ENCODE peak calls at places on chromosomes 13 and 19, in eight cellular contexts. D is nephron progenitor cell; H is CD4-positive, alpha-beta T cell; I is pancreas; V is astrocyte; Q is kidney epithelial cell; G is kidney; Z is cardiac fibroblast. O is an unnamed sample.

GRCh38 chr13:101303512-101303911 is 112.8 kb downstream of the NALCN start:
- DNase-seq in D (no peak), H (no peak), I (no peak), V (no peak), Q (no peak), G (no peak), Z (no peak), O (no peak)

GRCh38 chr13:46100191-46100877 is 4.5 kb downstream of the CPB2 start:
- DNase-seq in D (no peak), H (no peak), I (no peak), V (no peak), Q (no peak), G (no peak), Z (peak), O (no peak)

GRCh38 chr13:78487707-78488106 is 115.6 kb downstream of the POU4F1 start:
- DNase-seq in D (no peak), H (no peak), I (no peak), V (no peak), Q (no peak), G (no peak), Z (no peak), O (no peak)

GRCh38 chr13:43087960-43088580 is 64.7 kb downstream of the DNAJC15 start:
- DNase-seq in D (no peak), H (no peak), I (no peak), V (no peak), Q (no peak), G (no peak), Z (peak), O (no peak)

GRCh38 chr13:65445340-65445739 is 1784.8 kb downstream of the PCDH9 start:
- DNase-seq in D (no peak), H (no peak), I (no peak), V (no peak), Q (no peak), G (no peak), Z (no peak), O (no peak)

GRCh38 chr19:3403489-3404323 is 37.3 kb downstream of the NFIC start:
- DNase-seq in D (no peak), H (no peak), I (peak), V (peak), Q (no peak), G (peak), Z (peak), O (no peak)

GRCh38 chr13:113863511-113864302 is at the start of gene GAS6:
- DNase-seq in D (peak), H (no peak), I (peak), V (no peak), Q (no peak), G (peak), Z (peak), O (peak)

GRCh38 chr13:35690546-35690945 is 214.1 kb upstream of the MAB21L1 start:
- DNase-seq in D (no peak), H (no peak), I (no peak), V (peak), Q (no peak), G (no peak), Z (peak), O (no peak)

GRCh38 chr13:36096411-36097184 is 34.6 kb downstream of the DCLK1 start:
- DNase-seq in D (no peak), H (no peak), I (no peak), V (no peak), Q (peak), G (no peak), Z (peak), O (no peak)

GRCh38 chr19:17654993-17655392 is 33.2 kb downstream of the UNC13A start:
- DNase-seq in D (no peak), H (no peak), I (no peak), V (no peak), Q (no peak), G (peak), Z (no peak), O (no peak)

GRCh38 chr13:40974460-40975407 is 44.4 kb downstream of the ELF1 start:
- DNase-seq in D (peak), H (no peak), I (no peak), V (peak), Q (peak), G (no peak), Z (peak), O (peak)

GRCh38 chr19:13207237-13208130 is 57.3 kb downstream of the IER2 start:
- DNase-seq in D (peak), H (peak), I (no peak), V (no peak), Q (no peak), G (peak), Z (no peak), O (no peak)

GRCh38 chr13:35255241-35255640 is 221.2 kb downstream of the MAB21L1 start:
- DNase-seq in D (no peak), H (no peak), I (no peak), V (no peak), Q (no peak), G (peak), Z (no peak), O (no peak)

GRCh38 chr13:111789011-111789410 is 277.9 kb upstream of the SOX1 start:
- DNase-seq in D (no peak), H (no peak), I (no peak), V (no peak), Q (no peak), G (peak), Z (no peak), O (no peak)

GRCh38 chr13:98476106-98476505 is 100.8 kb downstream of the STK24 start:
- DNase-seq in D (no peak), H (peak), I (no peak), V (no peak), Q (no peak), G (peak), Z (no peak), O (no peak)

GRCh38 chr19:16428372-16429036 is 43.3 kb downstream of the EPS15L1 start:
- DNase-seq in D (no peak), H (no peak), I (no peak), V (no peak), Q (no peak), G (no peak), Z (no peak), O (no peak)

GRCh38 chr19:48415869-48416268 is 22.4 kb downstream of the GRIN2D start:
- DNase-seq in D (no peak), H (no peak), I (no peak), V (no peak), Q (no peak), G (peak), Z (no peak), O (no peak)

GRCh38 chr13:99517984-99518383 is 16.7 kb downstream of the TM9SF2 start:
- DNase-seq in D (no peak), H (no peak), I (no peak), V (no peak), Q (no peak), G (no peak), Z (no peak), O (no peak)

GRCh38 chr19:36100476-36100875 is 10.5 kb upstream of the OVOL3 start:
- DNase-seq in D (no peak), H (no peak), I (no peak), V (no peak), Q (no peak), G (no peak), Z (no peak), O (no peak)

GRCh38 chr13:104592127-104592526 is 1525.9 kb upstream of the SLC10A2 start:
- DNase-seq in D (no peak), H (no peak), I (no peak), V (peak), Q (peak), G (no peak), Z (peak), O (no peak)

GRCh38 chr19:34507414-34508067 is 26.0 kb downstream of the WTIP start:
- DNase-seq in D (no peak), H (no peak), I (no peak), V (no peak), Q (no peak), G (no peak), Z (no peak), O (no peak)

GRCh38 chr19:58311345-58311744 is 6.2 kb downstream of the ERVK3-1 start:
- DNase-seq in D (no peak), H (no peak), I (no peak), V (no peak), Q (no peak), G (no peak), Z (no peak), O (no peak)

GRCh38 chr19:33522371-33522662 is 726 bp upstream of the PEPD start:
- DNase-seq in D (no peak), H (no peak), I (no peak), V (no peak), Q (no peak), G (no peak), Z (no peak), O (no peak)

GRCh38 chr19:17293605-17294004 is 9.6 kb downstream of the ABHD8 start:
- DNase-seq in D (no peak), H (no peak), I (no peak), V (no peak), Q (no peak), G (no peak), Z (no peak), O (no peak)

GRCh38 chr13:54890976-54891375 is 1862.4 kb downstream of the OLFM4 start:
- DNase-seq in D (no peak), H (no peak), I (no peak), V (no peak), Q (no peak), G (no peak), Z (no peak), O (no peak)
- TF ChIP-seq CTCF in D (no peak), H (no peak), I (no peak), V (no peak), Q (no peak), G (no peak), Z (no peak), O (no peak)

GRCh38 chr13:28817204-28817603 is 2.9 kb upstream of the MTUS2 start:
- DNase-seq in D (no peak), H (no peak), I (no peak), V (no peak), Q (no peak), G (no peak), Z (no peak), O (peak)
- TF ChIP-seq CTCF in D (no peak), H (no peak), I (no peak), V (no peak), Q (no peak), G (no peak), Z (no peak), O (no peak)

GRCh38 chr19:5289060-5289990 is 51.3 kb downstream of the PTPRS start:
- DNase-seq in D (no peak), H (no peak), I (no peak), V (no peak), Q (no peak), G (no peak), Z (no peak), O (no peak)
- TF ChIP-seq CTCF in D (no peak), H (no peak), I (no peak), V (no peak), Q (no peak), G (no peak), Z (no peak), O (no peak)

GRCh38 chr19:40444181-40445005 is at the start of gene SERTAD3:
- DNase-seq in D (peak), H (peak), I (peak), V (peak), Q (peak), G (peak), Z (peak), O (peak)
- TF ChIP-seq CTCF in D (no peak), H (no peak), I (no peak), V (no peak), Q (peak), G (peak), Z (peak), O (no peak)